ENCODE peak calls at places on chromosome 16, in six cellular contexts. Y is heart right ventricle, J is Peyer's patch, M is sigmoid colon, Q is neuronal stem cell, Z is cardiac muscle cell. W is an unnamed sample.
A peak's percentile ranks its signal among the peaks of the same experiment; 100 is the strongest.

GRCh38 chr16:5776876-5777275 is 679.3 kb upstream of the EEF2KMT start:
- DNase-seq in Y (no peak), J (no peak), M (no peak), Q (no peak), Z (no peak), W (no peak)

GRCh38 chr16:3164121-3164991 is 23.6 kb upstream of the OR1F1 start:
- DNase-seq in Y (no peak), J (no peak), M (no peak), Q (no peak), Z (no peak), W (no peak)

GRCh38 chr16:54934536-54935410 is 4.1 kb downstream of the IRX5 start:
- DNase-seq in Y (no peak), J (no peak), M (no peak), Q (peak; percentile 63), Z (no peak), W (no peak)

GRCh38 chr16:4597174-4597573 is 17.5 kb downstream of the UBALD1 start:
- DNase-seq in Y (no peak), J (no peak), M (no peak), Q (no peak), Z (no peak), W (no peak)

GRCh38 chr16:70391881-70392481 is 45.3 kb downstream of the DDX19A start:
- DNase-seq in Y (peak; percentile 31), J (no peak), M (peak; percentile 82), Q (no peak), Z (peak; percentile 32), W (no peak)

GRCh38 chr16:23174622-23175021 is 7.9 kb upstream of the SCNN1G start:
- DNase-seq in Y (no peak), J (no peak), M (no peak), Q (peak; percentile 14), Z (peak; percentile 19), W (no peak)

GRCh38 chr16:63530208-63530607 is 1494.0 kb upstream of the CDH8 start:
- DNase-seq in Y (no peak), J (no peak), M (no peak), Q (no peak), Z (peak; percentile 6), W (no peak)

GRCh38 chr16:58847902-58848661 is 114.0 kb upstream of the GOT2 start:
- DNase-seq in Y (no peak), J (no peak), M (no peak), Q (no peak), Z (no peak), W (no peak)

GRCh38 chr16:67462279-67462655 is 18.7 kb downstream of the ATP6V0D1 start:
- DNase-seq in Y (no peak), J (no peak), M (no peak), Q (no peak), Z (no peak), W (no peak)

GRCh38 chr16:4298761-4299522 is 16.9 kb upstream of the GLIS2 start:
- DNase-seq in Y (peak; percentile 79), J (peak; percentile 88), M (peak; percentile 89), Q (no peak), Z (peak; percentile 94), W (no peak)

GRCh38 chr16:31344712-31345111 is 10.3 kb upstream of the ITGAX start:
- DNase-seq in Y (no peak), J (peak; percentile 46), M (no peak), Q (no peak), Z (no peak), W (no peak)

GRCh38 chr16:71205482-71206131 is 24.9 kb downstream of the HYDIN start:
- DNase-seq in Y (peak; percentile 50), J (no peak), M (no peak), Q (no peak), Z (no peak), W (no peak)

GRCh38 chr16:59684911-59685310 is 950.8 kb upstream of the GOT2 start:
- DNase-seq in Y (no peak), J (no peak), M (no peak), Q (no peak), Z (no peak), W (no peak)

GRCh38 chr16:20326336-20326735 is 977 bp downstream of the GP2 start:
- DNase-seq in Y (no peak), J (no peak), M (no peak), Q (no peak), Z (no peak), W (no peak)

GRCh38 chr16:22353933-22354541 is 20.4 kb downstream of the CDR2 start:
- DNase-seq in Y (no peak), J (no peak), M (no peak), Q (no peak), Z (no peak), W (no peak)

GRCh38 chr16:71627631-71628236 is 1.8 kb downstream of the MARVELD3 start:
- DNase-seq in Y (no peak), J (no peak), M (no peak), Q (no peak), Z (peak; percentile 15), W (no peak)

GRCh38 chr16:15736529-15736928 is 86.5 kb downstream of the NDE1 start:
- DNase-seq in Y (no peak), J (no peak), M (no peak), Q (no peak), Z (no peak), W (no peak)

GRCh38 chr16:69469807-69470561 is 45.6 kb downstream of the CYB5B start:
- DNase-seq in Y (no peak), J (no peak), M (no peak), Q (no peak), Z (no peak), W (no peak)

GRCh38 chr16:67294927-67295326 is 15.6 kb downstream of the PLEKHG4 start:
- DNase-seq in Y (no peak), J (no peak), M (no peak), Q (no peak), Z (peak; percentile 73), W (no peak)

GRCh38 chr16:81366316-81366932 is 51.7 kb downstream of the GAN start:
- DNase-seq in Y (no peak), J (no peak), M (no peak), Q (peak; percentile 21), Z (peak; percentile 70), W (no peak)

GRCh38 chr16:51637744-51638100 is 486.7 kb upstream of the SALL1 start:
- DNase-seq in Y (no peak), J (no peak), M (no peak), Q (no peak), Z (peak; percentile 34), W (no peak)

GRCh38 chr16:80836846-80837245 is 32.4 kb upstream of the CDYL2 start:
- DNase-seq in Y (no peak), J (no peak), M (no peak), Q (no peak), Z (no peak), W (no peak)

GRCh38 chr16:9096416-9096952 is 5.0 kb downstream of the HAPSTR1 start:
- DNase-seq in Y (no peak), J (no peak), M (no peak), Q (no peak), Z (no peak), W (no peak)
- H3K36me3 ChIP-seq in Y (peaks cover 64% of the 10 kb centered on the region), J (peaks cover 13% of the 10 kb centered on the region), M (no peaks in the 10 kb centered on the region), Q (peaks cover 88% of the 10 kb centered on the region), Z (peaks cover 21% of the 10 kb centered on the region), W (peaks cover 22% of the 10 kb centered on the region)

DNA sequence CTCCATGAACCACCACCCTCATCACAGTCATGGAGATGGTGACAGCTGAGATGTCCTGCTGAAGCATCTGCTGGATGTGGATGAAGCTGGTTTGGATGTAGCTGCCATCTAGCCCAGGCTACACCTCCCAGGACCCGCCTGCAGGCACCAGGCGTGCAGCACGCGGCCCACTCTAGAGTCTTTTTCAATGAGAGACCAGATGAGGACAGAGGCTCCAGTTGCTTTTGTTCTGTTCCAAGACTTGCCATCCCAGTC is 102.1 kb downstream of the ZNF778 start:
- DNase-seq in Y (no peak), J (no peak), M (no peak), Q (no peak), Z (no peak), W (no peak)
- H3K4me1 ChIP-seq in Y (peaks cover 76% of the 10 kb centered on the region), J (peaks cover 70% of the 10 kb centered on the region), M (peaks cover 62% of the 10 kb centered on the region), Q (peaks cover 18% of the 10 kb centered on the region), Z (peaks cover 50% of the 10 kb centered on the region), W (peaks cover 99% of the 10 kb centered on the region)

DNA sequence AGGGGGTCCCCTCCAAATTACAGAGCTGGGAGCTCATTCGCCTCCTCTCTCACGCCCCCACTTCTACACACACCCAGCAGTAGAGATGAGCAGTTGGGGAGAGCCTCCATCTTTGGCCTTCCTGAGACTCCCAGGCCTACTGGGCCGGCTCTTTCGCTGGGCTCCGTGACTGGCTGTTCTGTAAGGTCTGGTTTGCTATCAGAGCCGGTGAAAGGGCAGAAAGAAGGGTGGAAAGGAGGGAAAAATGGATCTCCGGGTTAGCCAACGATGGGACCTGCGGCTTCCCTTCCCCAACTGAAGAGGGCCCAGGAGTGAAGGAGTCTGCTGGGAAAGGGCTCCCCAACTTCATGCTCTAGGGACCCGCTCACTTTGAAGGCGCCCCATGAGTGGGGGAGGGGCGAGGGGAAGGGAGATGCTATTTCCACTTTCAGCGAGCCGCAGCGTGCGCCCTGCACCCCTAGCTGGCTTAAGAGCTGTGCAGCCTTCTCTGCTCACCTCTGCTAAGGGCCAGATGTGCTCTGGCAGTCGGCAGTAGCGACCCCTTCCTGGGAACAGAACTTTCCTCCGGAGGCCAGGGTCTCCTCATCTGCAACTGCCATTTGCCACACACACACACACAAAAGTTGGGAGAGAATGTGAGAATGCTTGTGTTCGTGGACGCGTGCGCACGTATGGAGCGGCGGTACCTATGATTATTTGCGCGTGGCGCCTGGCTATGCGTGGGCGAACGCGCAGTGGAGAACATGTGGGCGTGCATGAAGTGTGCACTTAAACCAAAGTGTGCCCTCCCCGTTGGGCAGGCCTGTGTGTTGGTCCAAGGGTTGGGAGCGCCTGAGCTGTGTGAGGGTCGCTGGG is 2.9 kb upstream of the FOXF1 start:
- DNase-seq in Y (no peak), J (no peak), M (peak; percentile 76), Q (peak; percentile 5), Z (no peak), W (no peak)
- H3K4me3 ChIP-seq in Y (no peak overlapping the region), J (peak overlapping the region; percentile 61), M (peak overlapping the region; percentile 89), Q (peak overlapping the region; percentile 68), Z (no peak overlapping the region), W (no peak overlapping the region)

GRCh38 chr16:56836410-56836834 is 28.6 kb upstream of the SLC12A3 start:
- DNase-seq in Y (no peak), J (no peak), M (no peak), Q (no peak), Z (peak; percentile 27), W (no peak)

GRCh38 chr16:56841233-56841632 is 23.8 kb upstream of the SLC12A3 start:
- DNase-seq in Y (no peak), J (no peak), M (no peak), Q (no peak), Z (peak; percentile 44), W (no peak)

GRCh38 chr16:56841659-56842058 is 23.3 kb upstream of the SLC12A3 start:
- DNase-seq in Y (no peak), J (no peak), M (no peak), Q (no peak), Z (no peak), W (no peak)

GRCh38 chr16:56842133-56842532 is 22.9 kb upstream of the SLC12A3 start:
- DNase-seq in Y (no peak), J (no peak), M (no peak), Q (no peak), Z (no peak), W (no peak)

DNA sequence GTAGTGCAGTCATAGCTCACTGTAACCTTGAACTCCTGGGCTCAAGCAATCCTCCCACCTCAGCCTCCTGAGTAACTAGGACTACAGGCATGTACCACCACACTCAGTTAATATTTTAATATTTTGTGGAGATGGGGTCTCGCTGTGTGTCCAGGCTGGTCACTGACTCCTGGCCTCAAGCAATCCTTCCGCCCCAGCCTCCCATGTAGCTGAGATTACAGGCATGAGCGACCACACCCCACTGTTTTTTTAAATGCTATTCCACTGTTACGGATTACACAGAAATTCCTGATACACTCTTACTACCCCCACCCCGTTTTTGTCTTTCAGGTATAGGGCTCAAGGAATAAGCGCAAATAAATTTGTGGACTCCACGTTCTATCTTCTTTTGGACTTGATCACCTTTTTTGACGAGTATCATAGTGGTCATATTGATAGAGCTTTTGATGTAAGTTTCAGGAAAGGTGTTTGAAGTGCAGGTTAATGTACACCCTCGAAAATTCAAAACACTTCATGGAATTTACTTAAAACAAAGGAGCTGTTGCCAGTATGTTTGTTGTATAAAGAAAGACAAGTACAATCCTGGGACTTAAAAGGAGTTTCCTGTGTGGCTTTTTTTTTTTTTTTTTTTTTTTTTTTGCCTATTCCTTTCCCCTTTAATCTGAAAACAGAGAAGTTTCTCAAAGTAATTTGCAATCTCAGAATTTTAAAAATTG is 26.2 kb upstream of the SLC12A3 start:
- DNase-seq in Y (no peak), J (no peak), M (no peak), Q (no peak), Z (no peak), W (no peak)
- H3K36me3 ChIP-seq in Y (peaks cover 99% of the 10 kb centered on the region), J (peaks cover 60% of the 10 kb centered on the region), M (peaks cover 22% of the 10 kb centered on the region), Q (peaks cover 88% of the 10 kb centered on the region), Z (peaks cover 33% of the 10 kb centered on the region), W (peaks cover 32% of the 10 kb centered on the region)